ENCODE peak calls at places on chromosomes 11 and 22, in ten cellular contexts. Q is NCI-H2171 treated with DMSO at 0.1 percent for 48 hours; L is activated naive CD4-positive, alpha-beta T cell; E is anterior cingulate cortex; B is hepatic stellate cell; O is activated T-cell treated with anti-CD3 and anti-CD28 coated beads, Interleukin-2, amount 50 U/mL, for 4 hours; M is renal cortical epithelial cell; N is stimulated activated CD4-positive, alpha-beta T cell treated with anti-CD3 and anti-CD28 coated beads, Interleukin-2, amount 100 ng/mL, for 4 hours; K is WTC11; D is sciatic nerve. Y is an unnamed sample.

GRCh38 chr22:38490915-38491314 is 15.2 kb downstream of the DDX17 start:
- DNase-seq in N (no peak), L (no peak), O (no peak), B (no peak), Q (no peak), D (peak), E (no peak), M (no peak), K (no peak), Y (no peak)

GRCh38 chr11:119520400-119520799 is 97.4 kb upstream of the THY1 start:
- DNase-seq in D (no peak), E (no peak), Q (no peak), M (no peak), B (no peak), K (no peak), N (no peak), O (no peak), L (no peak), Y (no peak)

GRCh38 chr11:32161293-32161692 is 70.4 kb downstream of the RCN1 start:
- DNase-seq in N (no peak), M (no peak), Q (peak), O (no peak), E (no peak), K (no peak), L (no peak), D (no peak), B (no peak), Y (peak)

GRCh38 chr22:50465531-50465930 is 9.3 kb downstream of the SBF1 start:
- DNase-seq in E (no peak), Q (no peak), K (no peak), N (no peak), M (no peak), B (no peak), O (no peak), D (no peak), L (no peak), Y (no peak)

GRCh38 chr11:9225748-9226298 is 39.3 kb downstream of the DENND5A start:
- DNase-seq in Q (no peak), K (no peak), M (no peak), O (no peak), L (no peak), N (no peak), B (no peak), D (no peak), E (no peak), Y (no peak)

GRCh38 chr11:73439002-73439843 is 63.0 kb downstream of the RELT start:
- DNase-seq in L (no peak), D (no peak), E (no peak), N (no peak), K (no peak), Q (peak), B (no peak), M (no peak), O (no peak), Y (no peak)

GRCh38 chr11:11313426-11313825 is 39.6 kb downstream of the CSNK2A3 start:
- DNase-seq in N (no peak), B (no peak), D (no peak), K (no peak), E (no peak), O (no peak), L (no peak), Q (no peak), M (peak), Y (no peak)

GRCh38 chr11:34792143-34792542 is 124.0 kb downstream of the APIP start:
- DNase-seq in L (no peak), O (no peak), Q (no peak), K (no peak), B (no peak), E (no peak), M (no peak), N (no peak), D (no peak), Y (no peak)

GRCh38 chr22:46453006-46453828 is 84.2 kb downstream of the CELSR1 start:
- DNase-seq in D (no peak), E (no peak), B (no peak), O (no peak), N (no peak), Q (peak), L (no peak), M (no peak), K (no peak), Y (no peak)

GRCh38 chr11:115873813-115874212 is 369.6 kb upstream of the CADM1 start:
- DNase-seq in N (no peak), K (no peak), E (no peak), Q (no peak), O (no peak), M (no peak), B (no peak), L (no peak), D (no peak), Y (no peak)

GRCh38 chr22:50209893-50210292 is 9.1 kb downstream of the SELENOO start:
- DNase-seq in B (peak), E (peak), D (peak), M (peak), K (peak), L (peak), O (peak), Q (peak), N (peak), Y (peak)

GRCh38 chr11:82814379-82814778 is 80.7 kb upstream of the FAM181B start:
- DNase-seq in Q (no peak), L (no peak), N (no peak), B (no peak), M (no peak), O (no peak), D (no peak), K (no peak), E (no peak), Y (peak)

GRCh38 chr22:17970205-17970708 is 54.1 kb downstream of the MICAL3 start:
- DNase-seq in K (no peak), N (no peak), L (no peak), O (no peak), Q (peak), D (no peak), M (no peak), B (no peak), E (no peak), Y (peak)

GRCh38 chr11:14449302-14449714 is 50.3 kb downstream of the COPB1 start:
- DNase-seq in O (no peak), M (no peak), B (peak), E (no peak), L (no peak), D (no peak), Q (no peak), N (no peak), K (no peak), Y (no peak)

GRCh38 chr22:39454385-39454871 is 2.4 kb upstream of the MGAT3 start:
- DNase-seq in M (peak), Q (no peak), B (no peak), O (no peak), N (no peak), E (no peak), D (no peak), L (no peak), K (no peak), Y (no peak)

GRCh38 chr22:31044262-31044861 is 36.8 kb upstream of the SMTN start:
- DNase-seq in M (no peak), B (no peak), D (peak), E (no peak), N (no peak), L (no peak), Q (peak), K (no peak), O (no peak), Y (no peak)

GRCh38 chr11:118263694-118264567 is at the start of gene MPZL2:
- DNase-seq in B (no peak), O (peak), E (no peak), M (peak), N (no peak), K (peak), D (no peak), Q (peak), L (no peak), Y (no peak)

GRCh38 chr11:125164422-125165110 is at the start of gene PKNOX2:
- DNase-seq in E (peak), K (peak), N (peak), D (peak), M (peak), L (peak), Q (peak), O (peak), B (peak), Y (peak)

GRCh38 chr11:32918427-32918826 is 25.8 kb downstream of the QSER1 start:
- DNase-seq in N (no peak), B (no peak), L (no peak), D (no peak), Q (no peak), K (no peak), M (peak), O (no peak), E (no peak), Y (no peak)

GRCh38 chr11:81420668-81421550 is 1312.8 kb downstream of the FAM181B start:
- DNase-seq in K (no peak), O (no peak), M (no peak), L (no peak), B (no peak), N (no peak), Q (no peak), D (no peak), E (no peak), Y (peak)

GRCh38 chr11:130677486-130678153 is 229.2 kb downstream of the ADAMTS15 start:
- DNase-seq in D (no peak), Q (no peak), K (peak), B (peak), E (no peak), L (no peak), O (no peak), N (no peak), M (peak), Y (no peak)

GRCh38 chr11:45180158-45180887 is 33.9 kb downstream of the PRDM11 start:
- DNase-seq in Q (peak), M (no peak), O (no peak), K (peak), D (peak), N (no peak), B (peak), L (no peak), E (no peak), Y (peak)

GRCh38 chr11:12845739-12846358 is 163.3 kb upstream of the RASSF10 start:
- DNase-seq in N (no peak), K (peak), Q (peak), L (no peak), B (no peak), M (no peak), O (no peak), E (peak), D (peak), Y (peak)

GRCh38 chr11:110857885-110858555 is 145.8 kb upstream of the ARHGAP20 start:
- DNase-seq in O (no peak), D (no peak), K (no peak), M (peak), L (no peak), N (no peak), B (peak), E (no peak), Q (no peak), Y (no peak)

GRCh38 chr22:49598338-49598737 is 229.3 kb downstream of the BRD1 start:
- DNase-seq in N (no peak), K (no peak), B (no peak), D (no peak), E (no peak), L (no peak), O (no peak), Q (no peak), M (no peak), Y (no peak)

GRCh38 chr22:17371446-17371845 is 2.2 kb downstream of the CECR2 start:
- DNase-seq in Q (no peak), D (no peak), O (no peak), L (no peak), B (no peak), M (no peak), N (no peak), K (no peak), E (no peak), Y (no peak)

GRCh38 chr11:6472934-6473333 is 807 bp downstream of the TRIM3 start:
- DNase-seq in K (no peak), D (no peak), Q (no peak), E (no peak), L (no peak), B (no peak), M (no peak), N (no peak), O (no peak), Y (peak)

GRCh38 chr22:23686416-23687024 is 4.3 kb upstream of the RGL4 start:
- DNase-seq in N (no peak), Q (no peak), K (no peak), E (no peak), D (no peak), B (no peak), M (no peak), O (no peak), L (no peak), Y (no peak)

GRCh38 chr11:84865257-84865656 is 761.9 kb downstream of the DLG2 start:
- DNase-seq in D (no peak), L (no peak), E (no peak), B (no peak), M (peak), Q (no peak), O (no peak), K (no peak), N (no peak), Y (no peak)